ENCODE peak calls at places on chromosomes 12 and 14, in seven cellular contexts. W, P, H, V, I, D and F are unnamed samples.

GRCh38 chr14:63853831-63854293 is 1.1 kb downstream of the SYNE2 start:
- DNase-seq in H (peak; percentile 66), D (peak; percentile 64), P (peak; percentile 69), V (peak; percentile 73), I (no peak), W (peak; percentile 62), F (peak; percentile 71)

GRCh38 chr14:40983604-40984003 is 623.1 kb upstream of the LRFN5 start:
- DNase-seq in I (no peak), V (peak; percentile 63), W (no peak), D (no peak), P (no peak), H (no peak), F (no peak)

GRCh38 chr14:56202256-56202655 is 84.0 kb downstream of the PELI2 start:
- DNase-seq in W (no peak), V (no peak), H (no peak), I (no peak), P (no peak), D (no peak), F (no peak)

GRCh38 chr12:57157588-57158173 is 10.3 kb upstream of the LRP1-AS start:
- DNase-seq in H (no peak), W (no peak), I (no peak), V (no peak), P (no peak), D (no peak), F (peak; percentile 57)

GRCh38 chr12:109982211-109982610 is 14.0 kb downstream of the GIT2 start:
- DNase-seq in P (no peak), H (no peak), W (no peak), D (no peak), V (no peak), I (no peak), F (no peak)

GRCh38 chr12:105980048-105980447 is 158.7 kb downstream of the NUAK1 start:
- DNase-seq in H (no peak), W (no peak), V (no peak), P (no peak), D (no peak), I (no peak), F (no peak)

GRCh38 chr12:131831635-131832041 is 3.4 kb downstream of the MMP17 start:
- DNase-seq in V (peak; percentile 44), W (no peak), D (peak; percentile 81), P (no peak), I (no peak), H (no peak), F (peak; percentile 65)

GRCh38 chr12:121130866-121131373 is 1.8 kb upstream of the P2RX7 start:
- DNase-seq in I (no peak), P (no peak), W (no peak), H (no peak), D (no peak), V (no peak), F (no peak)

GRCh38 chr14:91402278-91403068 is 15.1 kb downstream of the CCDC88C start:
- DNase-seq in D (no peak), H (no peak), I (no peak), P (peak; percentile 89), V (no peak), W (no peak), F (no peak)

GRCh38 chr14:91352101-91352500 is 65.5 kb downstream of the CCDC88C start:
- DNase-seq in V (no peak), D (peak; percentile 72), H (peak; percentile 59), W (no peak), I (no peak), P (no peak), F (peak; percentile 84)

GRCh38 chr14:61489002-61489401 is 167.6 kb downstream of the PRKCH start:
- DNase-seq in V (no peak), H (no peak), D (no peak), P (no peak), W (no peak), I (no peak), F (no peak)

GRCh38 chr14:61489527-61489926 is 168.1 kb downstream of the PRKCH start:
- DNase-seq in I (no peak), V (no peak), D (no peak), H (no peak), W (no peak), P (no peak), F (no peak)

GRCh38 chr14:61489932-61490331 is 168.6 kb downstream of the PRKCH start:
- DNase-seq in I (no peak), P (no peak), D (no peak), W (no peak), H (no peak), V (peak; percentile 32), F (peak; percentile 67)

GRCh38 chr14:61486930-61487495 is 165.6 kb downstream of the PRKCH start:
- DNase-seq in I (no peak), V (no peak), H (no peak), W (no peak), P (no peak), D (no peak), F (no peak)

GRCh38 chr14:61488417-61488816 is 167.0 kb downstream of the PRKCH start:
- DNase-seq in H (no peak), P (no peak), D (no peak), W (no peak), I (no peak), V (no peak), F (no peak)
- H3K4me1 ChIP-seq in H (peaks cover 2% of the 10 kb centered on the region), P (no peaks in the 10 kb centered on the region), D (peaks cover 2% of the 10 kb centered on the region), W (peaks cover 11% of the 10 kb centered on the region), I (no peaks in the 10 kb centered on the region), V (peaks cover 40% of the 10 kb centered on the region), F (peaks cover 20% of the 10 kb centered on the region)

DNA sequence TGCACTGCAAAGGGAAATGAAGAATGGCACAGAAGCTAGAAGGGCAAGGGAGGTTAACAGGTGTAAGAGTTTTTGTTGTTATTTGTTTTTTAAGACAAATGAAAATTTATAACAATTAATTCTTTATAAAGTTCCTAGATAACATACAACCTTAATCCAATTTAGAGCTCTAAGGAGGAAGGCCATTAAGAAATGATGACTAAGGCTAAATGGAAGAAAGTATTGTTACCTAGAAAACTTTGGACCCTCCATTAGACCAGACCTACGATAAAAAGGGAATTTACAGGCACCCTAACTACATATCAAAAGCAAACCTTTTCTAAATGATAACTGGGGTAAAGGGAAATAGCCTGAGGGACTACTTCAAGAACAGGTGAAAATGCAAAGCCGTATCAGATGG is 130.8 kb downstream of the PRKD1 start:
- DNase-seq in W (no peak), I (no peak), V (no peak), H (no peak), D (no peak), P (peak; percentile 39), F (no peak)
- H3K27ac ChIP-seq in W (no peak overlapping the region), I (no peak overlapping the region), V (no peak overlapping the region), H (no peak overlapping the region), D (no peak overlapping the region), P (no peak overlapping the region), F (no peak overlapping the region)

GRCh38 chr12:3552726-3553045 is 61.7 kb downstream of the PRMT8 start:
- DNase-seq in P (no peak), D (no peak), H (no peak), W (no peak), V (no peak), I (no peak), F (peak; percentile 22)
- H3K27me3 ChIP-seq in P (peaks cover 7% of the 10 kb centered on the region), D (no peaks in the 10 kb centered on the region), H (no peaks in the 10 kb centered on the region), W (no peaks in the 10 kb centered on the region), V (peaks cover 31% of the 10 kb centered on the region), I (no peaks in the 10 kb centered on the region), F (no peaks in the 10 kb centered on the region)

GRCh38 chr14:75229923-75230792 is 48.5 kb upstream of the FOS start:
- DNase-seq in P (peak; percentile 92), I (no peak), D (no peak), V (peak; percentile 74), W (no peak), H (peak; percentile 85), F (peak; percentile 87)
- H3K4me1 ChIP-seq in P (peaks cover 16% of the 10 kb centered on the region), I (no peaks in the 10 kb centered on the region), D (no peaks in the 10 kb centered on the region), V (peaks cover 24% of the 10 kb centered on the region), W (peaks cover 8% of the 10 kb centered on the region), H (no peaks in the 10 kb centered on the region), F (no peaks in the 10 kb centered on the region)

DNA sequence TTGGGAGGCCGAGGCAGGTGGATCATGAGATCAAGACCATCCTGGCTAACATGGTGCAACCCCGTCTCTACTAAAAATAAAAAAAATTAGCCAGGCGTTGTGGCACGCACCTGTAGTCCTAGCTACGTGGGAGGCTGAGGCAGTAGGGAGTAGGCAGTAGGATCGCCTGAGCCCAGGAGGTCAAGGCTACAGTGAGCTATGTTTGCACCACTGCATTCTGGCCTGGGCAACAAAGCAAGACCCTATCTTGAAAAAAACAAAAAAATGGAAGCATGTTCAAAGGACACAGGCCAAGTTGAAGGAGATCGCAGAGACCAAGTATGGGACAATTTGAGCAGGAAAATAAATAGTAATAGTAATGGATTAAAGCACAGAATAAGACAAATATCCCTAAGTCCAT is 14.2 kb downstream of the NCAPD2 start:
- DNase-seq in D (no peak), V (no peak), H (no peak), I (no peak), W (no peak), P (no peak), F (no peak)
- H3K27ac ChIP-seq in D (no peak overlapping the region), V (no peak overlapping the region), H (no peak overlapping the region), I (no peak overlapping the region), W (peak overlapping the region; percentile 95), P (no peak overlapping the region), F (no peak overlapping the region)

GRCh38 chr14:61515436-61516124 is 179.7 kb upstream of the HIF1A start:
- DNase-seq in P (no peak), W (no peak), I (no peak), V (peak; percentile 61), D (no peak), H (peak; percentile 7), F (no peak)
- H3K27me3 ChIP-seq in P (no peaks in the 10 kb centered on the region), W (no peaks in the 10 kb centered on the region), I (no peaks in the 10 kb centered on the region), V (no peaks in the 10 kb centered on the region), D (no peaks in the 10 kb centered on the region), H (no peaks in the 10 kb centered on the region), F (no peaks in the 10 kb centered on the region)

DNA sequence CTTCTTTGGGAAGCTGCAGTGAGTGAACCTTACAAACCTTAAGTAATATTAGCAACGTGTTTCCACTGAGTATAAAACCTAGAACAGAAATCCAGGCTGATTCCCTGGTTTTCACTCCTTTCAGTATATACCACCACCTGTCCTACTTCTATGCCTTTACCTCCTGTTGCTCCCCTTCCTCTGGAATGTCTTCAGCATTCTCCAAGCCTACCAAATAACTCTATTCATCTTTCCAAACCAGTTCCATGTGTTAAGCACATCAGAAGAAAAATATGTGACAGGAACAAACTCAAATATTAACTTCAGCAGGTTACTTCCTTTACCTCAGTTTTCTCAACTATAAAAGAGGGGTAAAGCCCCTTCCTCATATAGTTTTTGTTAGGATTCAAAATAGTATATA is 39.8 kb downstream of the LIMA1 start:
- DNase-seq in W (no peak), D (no peak), I (no peak), P (no peak), H (no peak), V (no peak), F (no peak)
- H3K4me1 ChIP-seq in W (peaks cover 12% of the 10 kb centered on the region), D (peaks cover 14% of the 10 kb centered on the region), I (peaks cover 61% of the 10 kb centered on the region), P (peaks cover 11% of the 10 kb centered on the region), H (peaks cover 3% of the 10 kb centered on the region), V (peaks cover 58% of the 10 kb centered on the region), F (peaks cover 10% of the 10 kb centered on the region)